ENCODE peak calls at places on chromosome 15, in five cellular contexts. D is SW480, H is posterior cingulate gyrus, J is DMS 273 treated with DMSO at 0.1 percent for 48 hours, E is pulmonary artery endothelial cell. A is an unnamed sample.

GRCh38 chr15:83287541-83288027 is 3.1 kb upstream of the BNC1 start:
- DNase-seq in D (no peak), H (no peak), J (no peak), E (peak), A (no peak)

GRCh38 chr15:34721157-34721801 is 33.5 kb downstream of the GJD2 start:
- DNase-seq in D (no peak), H (no peak), J (no peak), E (no peak), A (no peak)

GRCh38 chr15:65298731-65299130 is 2.9 kb downstream of the RNU5A-1 start:
- DNase-seq in D (no peak), H (no peak), J (no peak), E (no peak), A (no peak)

GRCh38 chr15:64574220-64574994 is 114.0 kb downstream of the ZNF609 start:
- DNase-seq in D (no peak), H (no peak), J (no peak), E (no peak), A (no peak)

GRCh38 chr15:37518436-37518835 is 416.0 kb upstream of the TMCO5A start:
- DNase-seq in D (no peak), H (no peak), J (no peak), E (no peak), A (no peak)

GRCh38 chr15:98363416-98363815 is 284.9 kb upstream of the IGF1R start:
- DNase-seq in D (no peak), H (no peak), J (no peak), E (no peak), A (no peak)

GRCh38 chr15:71634820-71635219 is 175.5 kb upstream of the NR2E3 start:
- DNase-seq in D (peak), H (no peak), J (no peak), E (peak), A (no peak)

GRCh38 chr15:33013827-33014445 is 180.6 kb downstream of the FMN1 start:
- DNase-seq in D (peak), H (no peak), J (no peak), E (no peak), A (no peak)

GRCh38 chr15:46110755-46111154 is 475.9 kb downstream of the SQOR start:
- DNase-seq in D (no peak), H (no peak), J (no peak), E (no peak), A (no peak)

GRCh38 chr15:36472672-36473071 is 106.8 kb upstream of the CDIN1 start:
- DNase-seq in D (no peak), H (no peak), J (no peak), E (no peak), A (no peak)

GRCh38 chr15:70492240-70493177 is 270.8 kb downstream of the UACA start:
- DNase-seq in D (peak), H (peak), J (no peak), E (no peak), A (peak)

GRCh38 chr15:89218531-89218930 is 2.8 kb downstream of the RLBP1 start:
- DNase-seq in D (no peak), H (no peak), J (no peak), E (no peak), A (no peak)

GRCh38 chr15:64845183-64845611 is 3.5 kb downstream of the PLEKHO2 start:
- DNase-seq in D (no peak), H (no peak), J (no peak), E (no peak), A (peak)

GRCh38 chr15:62875626-62876021 is 166.9 kb upstream of the TPM1 start:
- DNase-seq in D (no peak), H (no peak), J (no peak), E (no peak), A (no peak)

GRCh38 chr15:55652363-55652762 is 64.2 kb upstream of the PYGO1 start:
- DNase-seq in D (no peak), H (no peak), J (no peak), E (no peak), A (no peak)

GRCh38 chr15:101394654-101395053 is 94.9 kb downstream of the PCSK6 start:
- DNase-seq in D (no peak), H (no peak), J (no peak), E (no peak), A (no peak)

GRCh38 chr15:71595846-71596553 is 214.4 kb upstream of the NR2E3 start:
- DNase-seq in D (no peak), H (no peak), J (no peak), E (no peak), A (no peak)

GRCh38 chr15:31272558-31273257 is 53.9 kb upstream of the KLF13 start:
- DNase-seq in D (no peak), H (no peak), J (no peak), E (no peak), A (peak)

GRCh38 chr15:92747047-92747446 is 91.5 kb upstream of the FAM174B start:
- DNase-seq in D (no peak), H (no peak), J (no peak), E (no peak), A (no peak)

GRCh38 chr15:38196116-38196515 is 56.5 kb upstream of the SPRED1 start:
- DNase-seq in D (no peak), H (no peak), J (no peak), E (no peak), A (no peak)

GRCh38 chr15:28103831-28104230 is 4.7 kb upstream of the OCA2 start:
- DNase-seq in D (no peak), H (no peak), J (no peak), E (no peak), A (no peak)

GRCh38 chr15:25243800-25244097 is 195.1 kb downstream of the UBE3A start:
- DNase-seq in D (no peak), H (peak), J (no peak), E (no peak), A (no peak)

GRCh38 chr15:84099181-84099580 is 136.4 kb upstream of the GOLGA6L4 start:
- DNase-seq in D (no peak), H (no peak), J (no peak), E (no peak), A (peak)

GRCh38 chr15:77027697-77028450 is 32.9 kb downstream of the PSTPIP1 start:
- DNase-seq in D (no peak), H (no peak), J (no peak), E (no peak), A (peak)

GRCh38 chr15:82105458-82106205 is 59.8 kb upstream of the MEX3B start:
- DNase-seq in D (peak), H (no peak), J (no peak), E (no peak), A (no peak)

GRCh38 chr15:83475551-83475950 is 28.4 kb downstream of the SH3GL3 start:
- DNase-seq in D (no peak), H (no peak), J (no peak), E (no peak), A (no peak)

GRCh38 chr15:36798366-36798765 is 218.9 kb downstream of the CDIN1 start:
- DNase-seq in D (no peak), H (no peak), J (no peak), E (no peak), A (no peak)

GRCh38 chr15:23606226-23606625 is 40.8 kb downstream of the MKRN3 start:
- DNase-seq in D (peak), H (no peak), J (no peak), E (no peak), A (no peak)

GRCh38 chr15:99943466-99943865 is 210.2 kb upstream of the LYSMD4 start:
- DNase-seq in D (no peak), H (no peak), J (no peak), E (no peak), A (no peak)

GRCh38 chr15:56617628-56618027 is 115.7 kb downstream of the ZNF280D start:
- DNase-seq in D (no peak), H (no peak), J (no peak), E (no peak), A (no peak)

GRCh38 chr15:99057697-99058420 is 47.0 kb upstream of the SYNM start:
- DNase-seq in D (no peak), H (no peak), J (no peak), E (peak), A (peak)

GRCh38 chr15:72873379-72874233 is 90.0 kb upstream of the ADPGK start:
- DNase-seq in D (no peak), H (peak), J (peak), E (no peak), A (no peak)

GRCh38 chr15:21267686-21268395 is 172.5 kb downstream of the POTEB3 start:
- DNase-seq in D (no peak), H (no peak), J (no peak), E (no peak), A (no peak)

GRCh38 chr15:87660494-87661129 is 595.9 kb downstream of the NTRK3 start:
- DNase-seq in D (no peak), H (no peak), J (no peak), E (no peak), A (no peak)